ENCODE peak calls at places on chromosomes 1 and 21, in eight cellular contexts. P, M, Z, G, V, W, A and H are unnamed samples.

GRCh38 chr1:67846538-67846937 is 13.3 kb upstream of the GNG12 start:
- DNase-seq in P (no peak), M (no peak), Z (no peak), G (no peak), V (no peak), W (no peak), A (no peak), H (no peak)

GRCh38 chr21:46667191-46667734 is 31.8 kb downstream of the PRMT2 start:
- DNase-seq in P (peak; percentile 65), M (peak; percentile 31), Z (peak; percentile 27), G (no peak), V (no peak), W (peak; percentile 80), A (no peak), H (no peak)

GRCh38 chr1:34597877-34598514 is 156.9 kb upstream of the GJB5 start:
- DNase-seq in P (peak; percentile 86), M (peak; percentile 75), Z (peak; percentile 67), G (peak; percentile 13), V (peak; percentile 48), W (peak; percentile 87), A (peak; percentile 51), H (peak; percentile 3)

GRCh38 chr1:226662704-226663326 is 76.3 kb downstream of the ITPKB start:
- DNase-seq in P (no peak), M (peak; percentile 94), Z (peak; percentile 82), G (peak; percentile 86), V (peak; percentile 98), W (no peak), A (peak; percentile 82), H (peak; percentile 81)

GRCh38 chr1:246569248-246570238 is 3.3 kb downstream of the CNST start:
- DNase-seq in P (peak; percentile 65), M (peak; percentile 68), Z (peak; percentile 53), G (peak; percentile 30), V (peak; percentile 39), W (peak; percentile 56), A (no peak), H (peak; percentile 19)

GRCh38 chr1:247456914-247457638 is 828 bp downstream of the OR2B11 start:
- DNase-seq in P (no peak), M (no peak), Z (no peak), G (no peak), V (peak; percentile 13), W (no peak), A (peak; percentile 28), H (no peak)

GRCh38 chr1:171379846-171380245 is 65.9 kb downstream of the FMO4 start:
- DNase-seq in P (no peak), M (no peak), Z (no peak), G (no peak), V (no peak), W (no peak), A (no peak), H (no peak)

GRCh38 chr1:234899041-234899787 is 229.4 kb downstream of the TOMM20 start:
- DNase-seq in P (peak; percentile 93), M (peak; percentile 83), Z (no peak), G (no peak), V (no peak), W (peak; percentile 76), A (no peak), H (no peak)

GRCh38 chr1:223712184-223712855 is at the start of gene CAPN2:
- DNase-seq in P (no peak), M (peak; percentile 91), Z (peak; percentile 53), G (peak; percentile 47), V (peak; percentile 77), W (peak; percentile 81), A (peak; percentile 75), H (peak; percentile 52)